ENCODE peak calls at places on chromosomes 13 and 19, in seven cellular contexts. N is HCT116, B is H1, R is K562, P is SK-N-SH, K is HepG2, I is GM12878. Z is an unnamed sample.

GRCh38 chr13:47621931-47622330 is 379.1 kb downstream of the SUCLA2 start:
- DNase-seq in B (no peak), K (no peak), I (no peak), R (no peak), N (no peak), P (no peak), Z (no peak)

GRCh38 chr13:60583196-60583908 is 186.3 kb downstream of the TDRD3 start:
- DNase-seq in I (no peak), B (no peak), P (no peak), K (peak; percentile 13), R (no peak), N (no peak), Z (no peak)

GRCh38 chr13:113364933-113365371 is 1.0 kb upstream of the GRTP1 start:
- DNase-seq in I (no peak), R (no peak), N (no peak), B (no peak), K (no peak), P (peak; percentile 57), Z (no peak)

GRCh38 chr19:50501186-50501567 is 9.8 kb downstream of the JOSD2 start:
- DNase-seq in P (no peak), R (no peak), B (no peak), N (no peak), K (no peak), I (no peak), Z (no peak)

GRCh38 chr13:49454388-49455015 is 10.4 kb downstream of the SETDB2 start:
- DNase-seq in I (no peak), P (no peak), R (no peak), B (no peak), K (no peak), N (no peak), Z (no peak)

GRCh38 chr13:113586661-113587479 is 2.3 kb downstream of the TFDP1 start:
- DNase-seq in R (no peak), K (no peak), I (no peak), P (no peak), B (peak; percentile 35), N (no peak), Z (no peak)

GRCh38 chr19:49136771-49137171 is 17.4 kb downstream of the PPFIA3 start:
- DNase-seq in K (no peak), B (no peak), I (no peak), N (no peak), R (no peak), P (no peak), Z (no peak)

GRCh38 chr19:10143700-10144099 is 24.0 kb upstream of the EIF3G start:
- DNase-seq in I (no peak), R (no peak), K (no peak), P (no peak), N (no peak), B (no peak), Z (no peak)

GRCh38 chr19:19334989-19335344 is 14.3 kb downstream of the MAU2 start:
- DNase-seq in B (no peak), N (no peak), R (no peak), I (no peak), K (no peak), P (no peak), Z (no peak)

GRCh38 chr13:25902946-25903345 is 148.9 kb downstream of the SHISA2 start:
- DNase-seq in N (no peak), K (no peak), I (peak; percentile 55), R (no peak), B (no peak), P (no peak), Z (no peak)

GRCh38 chr19:7533925-7534480 is 1.5 kb upstream of the PNPLA6 start:
- DNase-seq in K (peak; percentile 67), R (peak; percentile 92), P (peak; percentile 95), N (peak; percentile 71), B (peak; percentile 80), I (peak; percentile 37), Z (peak; percentile 79)

GRCh38 chr13:76379341-76380105 is 506.7 kb downstream of the KCTD12 start:
- DNase-seq in B (no peak), R (no peak), K (no peak), P (no peak), N (no peak), I (no peak), Z (no peak)

GRCh38 chr19:49684251-49684982 is 5.0 kb upstream of the ADM5 start:
- DNase-seq in B (peak; percentile 84), R (no peak), I (no peak), P (peak; percentile 68), K (no peak), N (no peak), Z (no peak)

GRCh38 chr13:26707122-26708006 is 53.2 kb downstream of the GPR12 start:
- DNase-seq in R (peak; percentile 14), P (peak; percentile 77), N (peak; percentile 27), B (no peak), I (no peak), K (peak; percentile 50), Z (peak; percentile 38)

GRCh38 chr19:40695881-40696280 is 5.4 kb upstream of the NUMBL start:
- DNase-seq in P (no peak), B (no peak), I (no peak), N (no peak), R (no peak), K (no peak), Z (no peak)

GRCh38 chr13:112545866-112546265 is 42.1 kb downstream of the TUBGCP3 start:
- DNase-seq in R (no peak), K (no peak), I (no peak), B (no peak), N (no peak), P (no peak), Z (no peak)

GRCh38 chr13:107866666-107867623 is 348.4 kb downstream of the LIG4 start:
- DNase-seq in N (no peak), B (peak; percentile 63), K (no peak), I (no peak), P (peak; percentile 80), R (peak; percentile 91), Z (peak; percentile 64)

GRCh38 chr19:53503126-53503525 is 34.8 kb upstream of the ZNF331 start:
- DNase-seq in P (no peak), R (no peak), N (no peak), B (no peak), I (no peak), K (no peak), Z (no peak)

GRCh38 chr13:45341799-45342584 is 1.0 kb upstream of the TPT1 start:
- DNase-seq in N (no peak), B (no peak), K (no peak), I (no peak), P (peak; percentile 71), R (no peak), Z (peak; percentile 51)

GRCh38 chr13:113663934-113664333 is 3.1 kb upstream of the GRK1 start:
- DNase-seq in N (no peak), K (no peak), I (no peak), B (no peak), R (no peak), P (no peak), Z (no peak)

GRCh38 chr19:36377541-36378178 is 1.3 kb downstream of the ZFP14 start:
- DNase-seq in I (no peak), B (no peak), K (peak; percentile 74), P (no peak), R (no peak), N (no peak), Z (no peak)

GRCh38 chr19:14168993-14169392 is 32.6 kb upstream of the ASF1B start:
- DNase-seq in I (no peak), P (no peak), N (no peak), R (no peak), B (no peak), K (no peak), Z (no peak)

GRCh38 chr13:30654430-30654829 is 36.7 kb downstream of the USPL1 start:
- DNase-seq in N (no peak), K (no peak), R (peak; percentile 14), I (no peak), P (no peak), B (no peak), Z (no peak)

GRCh38 chr13:110294146-110294545 is 12.8 kb downstream of the COL4A1 start:
- DNase-seq in P (no peak), R (no peak), N (no peak), I (no peak), K (no peak), B (no peak), Z (no peak)

GRCh38 chr13:38180670-38181069 is 169.0 kb upstream of the UFM1 start:
- DNase-seq in N (no peak), I (no peak), B (no peak), R (no peak), P (no peak), K (no peak), Z (no peak)
- TF ChIP-seq JUND in N (no peak), I (no peak), B (no peak), R (no peak), P (no peak), K (no peak), Z (no peak)

GRCh38 chr19:42301646-42302204 is at the start of gene PRR19:
- DNase-seq in B (no peak), N (no peak), R (peak; percentile 74), P (no peak), I (no peak), K (no peak), Z (no peak)
- TF ChIP-seq JUND in B (no peak), N (no peak), R (no peak), P (no peak), I (no peak), K (no peak), Z (no peak)

DNA sequence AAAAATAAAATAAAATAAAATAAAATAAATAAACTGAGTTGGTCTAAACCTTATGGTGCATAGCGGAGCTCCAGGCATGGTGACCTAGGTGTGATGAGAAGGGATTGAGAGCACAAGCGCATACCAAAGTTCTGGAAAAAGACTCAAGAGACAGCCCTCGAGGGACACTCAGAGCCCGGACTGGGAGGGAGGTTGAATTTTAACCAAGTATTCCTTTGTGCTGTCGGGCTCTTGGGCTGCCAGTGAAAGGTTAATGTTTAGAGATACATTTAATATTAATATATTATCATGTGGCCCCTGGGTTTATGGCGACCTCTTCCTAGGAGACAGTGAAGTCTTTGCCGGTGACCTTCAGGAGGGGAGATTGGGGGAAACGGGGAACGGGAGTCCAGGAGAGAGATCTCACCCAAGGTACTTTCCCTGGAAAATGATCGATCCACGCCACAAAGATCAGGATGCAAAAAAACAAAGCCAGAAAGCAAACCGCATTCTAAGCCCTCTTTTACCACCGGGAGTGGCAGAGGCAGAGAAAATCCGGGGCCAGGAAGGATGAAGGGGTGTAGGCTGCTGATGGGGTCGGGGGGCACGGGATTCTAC is 1.6 kb downstream of the FUT6 start:
- DNase-seq in K (no peak), I (no peak), B (no peak), R (no peak), P (no peak), N (no peak), Z (no peak)
- TF ChIP-seq JUND in K (no peak), I (no peak), B (no peak), R (no peak), P (no peak), N (no peak), Z (no peak)

GRCh38 chr13:108962652-108963051 is 333.2 kb downstream of the MYO16 start:
- DNase-seq in K (no peak), B (no peak), P (peak; percentile 37), I (no peak), R (peak; percentile 3), N (no peak), Z (peak; percentile 68)

GRCh38 chr13:108963846-108964600 is 334.6 kb downstream of the MYO16 start:
- DNase-seq in K (no peak), N (no peak), P (no peak), B (no peak), R (no peak), I (no peak), Z (no peak)

GRCh38 chr13:108961542-108962125 is 332.2 kb downstream of the MYO16 start:
- DNase-seq in B (no peak), I (peak; percentile 24), K (peak; percentile 43), P (peak; percentile 63), N (peak; percentile 31), R (peak; percentile 26), Z (peak; percentile 57)

GRCh38 chr13:108964601-108965000 is 335.2 kb downstream of the MYO16 start:
- DNase-seq in B (no peak), K (no peak), I (no peak), N (no peak), R (no peak), P (no peak), Z (no peak)

GRCh38 chr13:108963276-108963810 is 333.9 kb downstream of the MYO16 start:
- DNase-seq in I (no peak), P (no peak), K (no peak), B (no peak), N (no peak), R (no peak), Z (no peak)
- TF ChIP-seq JUND in I (no peak), P (no peak), K (no peak), B (no peak), N (no peak), R (no peak), Z (no peak)